ENCODE peak calls at places on chromosome 9, in five cellular contexts. T, X, U, G and S are unnamed samples.
A peak's percentile ranks its signal among the peaks of the same experiment; 100 is the strongest.

GRCh38 chr9:137194909-137195308 is 5.6 kb downstream of the TPRN start:
- DNase-seq in T (peak; percentile 86), X (no peak), U (no peak), G (no peak), S (no peak)

GRCh38 chr9:113993838-113994540 is 84.1 kb downstream of the AMBP start:
- DNase-seq in T (peak; percentile 56), X (peak; percentile 81), U (peak; percentile 67), G (peak; percentile 88), S (no peak)

GRCh38 chr9:37144762-37145161 is 24.4 kb downstream of the ZCCHC7 start:
- DNase-seq in T (no peak), X (no peak), U (peak; percentile 38), G (no peak), S (no peak)

GRCh38 chr9:69431777-69432176 is 106.8 kb downstream of the ENTREP1 start:
- DNase-seq in T (no peak), X (no peak), U (no peak), G (no peak), S (no peak)

GRCh38 chr9:133608881-133609280 is 308 bp downstream of the FAM163B start:
- DNase-seq in T (no peak), X (no peak), U (no peak), G (no peak), S (no peak)

GRCh38 chr9:8428389-8428788 is 628.8 kb upstream of the DMAC1 start:
- DNase-seq in T (no peak), X (no peak), U (no peak), G (no peak), S (no peak)

GRCh38 chr9:106288689-106289088 is 574.3 kb upstream of the ZNF462 start:
- DNase-seq in T (no peak), X (no peak), U (no peak), G (no peak), S (no peak)

GRCh38 chr9:136062657-136063439 is 32.2 kb downstream of the NACC2 start:
- DNase-seq in T (no peak), X (no peak), U (no peak), G (peak; percentile 10), S (no peak)

GRCh38 chr9:136021891-136022681 is 60.9 kb upstream of the UBAC1 start:
- DNase-seq in T (no peak), X (no peak), U (no peak), G (peak; percentile 16), S (no peak)

GRCh38 chr9:94031946-94032345 is 52.3 kb upstream of the PTPDC1 start:
- DNase-seq in T (no peak), X (no peak), U (no peak), G (no peak), S (no peak)

GRCh38 chr9:133952598-133953550 is 39.2 kb downstream of the VAV2 start:
- DNase-seq in T (no peak), X (no peak), U (no peak), G (no peak), S (no peak)

GRCh38 chr9:8674550-8674949 is 875.0 kb upstream of the DMAC1 start:
- DNase-seq in T (no peak), X (no peak), U (no peak), G (no peak), S (no peak)

GRCh38 chr9:130938184-130938651 is 829 bp downstream of the FIBCD1 start:
- DNase-seq in T (no peak), X (no peak), U (no peak), G (no peak), S (no peak)

GRCh38 chr9:98908897-98909634 is 34.6 kb upstream of the COL15A1 start:
- DNase-seq in T (no peak), X (no peak), U (peak; percentile 91), G (no peak), S (no peak)

GRCh38 chr9:73780916-73781315 is 629.3 kb downstream of the ANXA1 start:
- DNase-seq in T (no peak), X (no peak), U (no peak), G (no peak), S (no peak)

GRCh38 chr9:94586814-94587213 is 6.8 kb downstream of the FBP2 start:
- DNase-seq in T (no peak), X (no peak), U (peak; percentile 36), G (no peak), S (no peak)

GRCh38 chr9:33263936-33264472 is 504 bp downstream of the BAG1 start:
- DNase-seq in T (no peak), X (peak; percentile 49), U (no peak), G (peak; percentile 67), S (no peak)

GRCh38 chr9:18137815-18138214 is 336.1 kb upstream of the ADAMTSL1 start:
- DNase-seq in T (no peak), X (no peak), U (no peak), G (no peak), S (no peak)